ENCODE peak calls at places on chromosome 22, in five cellular contexts. U is T-helper 2 cell, P is NCI-H2029 treated with DMSO at 0.1 percent for 48 hours, E is neuronal stem cell, F is chondrocyte. M is an unnamed sample.

GRCh38 chr22:17086301-17086700 is 1.5 kb downstream of the IL17RA start:
- DNase-seq in F (no peak), U (peak), E (no peak), P (no peak), M (no peak)

GRCh38 chr22:49322231-49322630 is 505.4 kb downstream of the BRD1 start:
- DNase-seq in E (no peak), U (no peak), F (no peak), P (no peak), M (peak)

GRCh38 chr22:37627091-37627490 is 12.4 kb upstream of the SH3BP1 start:
- DNase-seq in P (no peak), F (no peak), U (no peak), E (no peak), M (no peak)

GRCh38 chr22:43256569-43257360 is 69.8 kb upstream of the TTLL12 start:
- DNase-seq in P (no peak), E (no peak), U (no peak), F (no peak), M (no peak)

GRCh38 chr22:42114721-42115120 is 15.9 kb downstream of the CYP2D6 start:
- DNase-seq in E (no peak), P (no peak), F (no peak), U (peak), M (no peak)

GRCh38 chr22:33811686-33812085 is 108.6 kb downstream of the LARGE1 start:
- DNase-seq in E (no peak), P (no peak), U (no peak), F (no peak), M (no peak)

GRCh38 chr22:37148031-37148651 is 1.6 kb downstream of the IL2RB start:
- DNase-seq in F (peak), U (peak), E (no peak), P (no peak), M (peak)

GRCh38 chr22:46991666-46992065 is 229.2 kb downstream of the TBC1D22A start:
- DNase-seq in P (no peak), U (no peak), F (no peak), E (no peak), M (no peak)

GRCh38 chr22:35838849-35839646 is 121.4 kb downstream of the APOL5 start:
- DNase-seq in F (no peak), E (peak), P (peak), U (no peak), M (no peak)

GRCh38 chr22:36352775-36353507 is 34.8 kb downstream of the MYH9 start:
- DNase-seq in E (no peak), P (no peak), U (peak), F (no peak), M (no peak)

GRCh38 chr22:19756288-19757128 is 4.1 kb upstream of the TBX1 start:
- DNase-seq in U (peak), F (no peak), E (no peak), P (peak), M (peak)

GRCh38 chr22:44136112-44136511 is 44.6 kb upstream of the PARVG start:
- DNase-seq in P (no peak), U (no peak), E (no peak), F (peak), M (peak)

GRCh38 chr22:41286639-41287091 is 678 bp upstream of the RANGAP1 start:
- DNase-seq in U (peak), P (no peak), E (no peak), F (no peak), M (peak)

GRCh38 chr22:18111759-18112330 is 1.2 kb downstream of the TUBA8 start:
- DNase-seq in E (no peak), P (no peak), U (no peak), F (no peak), M (peak)

GRCh38 chr22:36086170-36086490 is 57.5 kb upstream of the RBFOX2 start:
- DNase-seq in U (no peak), E (no peak), P (no peak), F (no peak), M (no peak)

GRCh38 chr22:29079218-29079901 is 6.5 kb downstream of the KREMEN1 start:
- DNase-seq in E (no peak), U (peak), P (peak), F (no peak), M (no peak)

GRCh38 chr22:19730662-19731360 is 7.5 kb downstream of the GP1BB start:
- DNase-seq in E (peak), F (no peak), P (peak), U (peak), M (peak)

GRCh38 chr22:43262990-43263644 is 76.2 kb upstream of the TTLL12 start:
- DNase-seq in E (no peak), F (no peak), U (peak), P (no peak), M (peak)

GRCh38 chr22:42945736-42946135 is 69.2 kb downstream of the PACSIN2 start:
- DNase-seq in F (no peak), E (no peak), P (no peak), U (no peak), M (no peak)

GRCh38 chr22:44037519-44038370 is 13.6 kb downstream of the PARVB start:
- DNase-seq in E (no peak), F (no peak), U (no peak), P (peak), M (no peak)

GRCh38 chr22:19923914-19924513 is 17.6 kb upstream of the COMT start:
- DNase-seq in E (no peak), U (no peak), P (no peak), F (no peak), M (no peak)

GRCh38 chr22:27372969-27373670 is 428.4 kb downstream of the MN1 start:
- DNase-seq in U (no peak), P (peak), E (peak), F (no peak), M (no peak)

GRCh38 chr22:46023558-46023981 is 46.6 kb upstream of the WNT7B start:
- DNase-seq in U (no peak), E (no peak), P (no peak), F (peak), M (peak)

GRCh38 chr22:33361581-33361980 is 303.4 kb upstream of the SYN3 start:
- DNase-seq in U (no peak), F (no peak), E (no peak), P (no peak), M (no peak)

GRCh38 chr22:50704510-50705218 is 32.0 kb downstream of the SHANK3 start:
- DNase-seq in U (no peak), E (no peak), P (no peak), F (peak), M (peak)

GRCh38 chr22:46381142-46381541 is 45.6 kb downstream of the TRMU start:
- DNase-seq in P (no peak), U (no peak), F (no peak), E (no peak), M (no peak)

GRCh38 chr22:21707677-21708076 is 27.9 kb downstream of the YPEL1 start:
- DNase-seq in U (no peak), E (no peak), F (no peak), P (no peak), M (no peak)

GRCh38 chr22:24087071-24087795 is 76.1 kb downstream of the CABIN1 start:
- DNase-seq in F (no peak), U (no peak), P (no peak), E (no peak), M (peak)

M was measured in spleen.